ENCODE peak calls at places on chromosomes 13 and 19, in eight cellular contexts. X is stimulated activated CD8-positive, alpha-beta memory T cell treated with anti-CD3 and anti-CD28 coated beads, Interleukin-15, amount 100 ng/mL, for 1 hour; Y is mucosa of descending colon; H is fibroblast of pulmonary artery; O is stimulated activated CD4-positive, alpha-beta T cell treated with anti-CD3 and anti-CD28 coated beads, Interleukin-15, amount 100 ng/mL, for 1 hour; C is brain microvascular endothelial cell; N is SW 1271; M is HCEC 1CT. B is an unnamed sample.

GRCh38 chr19:49338691-49339363 is 3.6 kb downstream of the CD37 start:
- DNase-seq in X (no peak), Y (peak), H (peak), O (no peak), C (peak), N (no peak), M (no peak), B (no peak)

GRCh38 chr13:50724438-50724837 is 119.1 kb downstream of the DLEU7 start:
- DNase-seq in X (no peak), Y (no peak), H (no peak), O (no peak), C (no peak), N (no peak), M (no peak), B (no peak)

GRCh38 chr13:27014406-27015359 is 156.9 kb downstream of the USP12 start:
- DNase-seq in X (no peak), Y (no peak), H (no peak), O (no peak), C (no peak), N (no peak), M (no peak), B (no peak)

GRCh38 chr19:35165200-35166058 is 10.9 kb downstream of the FXYD5 start:
- DNase-seq in X (no peak), Y (no peak), H (no peak), O (no peak), C (no peak), N (no peak), M (no peak), B (no peak)

GRCh38 chr13:110485604-110486003 is 75.9 kb downstream of the RAB20 start:
- DNase-seq in X (no peak), Y (no peak), H (no peak), O (no peak), C (no peak), N (no peak), M (no peak), B (no peak)

GRCh38 chr19:2016041-2016807 is 710 bp upstream of the BTBD2 start:
- DNase-seq in X (no peak), Y (peak), H (peak), O (no peak), C (peak), N (peak), M (peak), B (peak)

GRCh38 chr13:66927562-66927961 is 302.6 kb downstream of the PCDH9 start:
- DNase-seq in X (no peak), Y (no peak), H (no peak), O (no peak), C (no peak), N (no peak), M (no peak), B (no peak)

GRCh38 chr13:93304134-93304533 is 77.5 kb downstream of the GPC6 start:
- DNase-seq in X (no peak), Y (no peak), H (no peak), O (no peak), C (no peak), N (no peak), M (no peak), B (no peak)

GRCh38 chr13:79528356-79528755 is 47.4 kb downstream of the NDFIP2 start:
- DNase-seq in X (no peak), Y (no peak), H (no peak), O (no peak), C (no peak), N (no peak), M (peak), B (no peak)

GRCh38 chr19:44767295-44768180 is 10.2 kb upstream of the CBLC start:
- DNase-seq in X (no peak), Y (no peak), H (no peak), O (no peak), C (no peak), N (no peak), M (no peak), B (no peak)

GRCh38 chr19:42301646-42302204 is at the start of gene PRR19:
- DNase-seq in X (no peak), Y (no peak), H (no peak), O (no peak), C (no peak), N (no peak), M (no peak), B (no peak)

GRCh38 chr19:17337675-17338439 is 504 bp downstream of the GTPBP3 start:
- DNase-seq in X (no peak), Y (peak), H (no peak), O (no peak), C (no peak), N (no peak), M (no peak), B (no peak)

GRCh38 chr19:15038304-15038703 is 11.0 kb upstream of the CASP14 start:
- DNase-seq in X (no peak), Y (no peak), H (no peak), O (no peak), C (no peak), N (no peak), M (no peak), B (no peak)

GRCh38 chr13:114324334-114324733 is 10.0 kb downstream of the CHAMP1 start:
- DNase-seq in X (no peak), Y (no peak), H (no peak), O (no peak), C (no peak), N (no peak), M (no peak), B (no peak)

GRCh38 chr19:28920269-28921066 is 292.5 kb downstream of the UQCRFS1 start:
- DNase-seq in X (no peak), Y (no peak), H (no peak), O (no peak), C (no peak), N (no peak), M (peak), B (no peak)

GRCh38 chr13:47632311-47632710 is 368.8 kb downstream of the SUCLA2 start:
- DNase-seq in X (no peak), Y (no peak), H (no peak), O (no peak), C (no peak), N (no peak), M (no peak), B (no peak)

GRCh38 chr13:99415851-99416331 is 85.4 kb upstream of the TM9SF2 start:
- DNase-seq in X (no peak), Y (no peak), H (no peak), O (peak), C (no peak), N (no peak), M (no peak), B (no peak)

GRCh38 chr19:48501961-48502719 is 9.5 kb downstream of the LMTK3 start:
- DNase-seq in X (no peak), Y (peak), H (peak), O (peak), C (no peak), N (no peak), M (peak), B (peak)

GRCh38 chr19:13031917-13032623 is 36.8 kb downstream of the NFIX start:
- DNase-seq in X (no peak), Y (no peak), H (no peak), O (no peak), C (no peak), N (no peak), M (peak), B (peak)

GRCh38 chr19:45251452-45252354 is 632 bp downstream of the MARK4 start:
- DNase-seq in X (no peak), Y (no peak), H (no peak), O (no peak), C (no peak), N (no peak), M (no peak), B (no peak)

GRCh38 chr13:27339299-27339698 is 68.7 kb downstream of the RASL11A start:
- DNase-seq in X (no peak), Y (no peak), H (peak), O (no peak), C (peak), N (peak), M (peak), B (no peak)

GRCh38 chr13:60463787-60464186 is 66.8 kb downstream of the TDRD3 start:
- DNase-seq in X (no peak), Y (no peak), H (no peak), O (no peak), C (no peak), N (no peak), M (no peak), B (no peak)

GRCh38 chr19:19537321-19538048 is 580 bp upstream of the CILP2 start:
- DNase-seq in X (no peak), Y (no peak), H (no peak), O (no peak), C (no peak), N (no peak), M (no peak), B (no peak)

GRCh38 chr13:73481265-73481664 is 422.5 kb downstream of the KLF5 start:
- DNase-seq in X (no peak), Y (no peak), H (no peak), O (no peak), C (no peak), N (no peak), M (no peak), B (no peak)

B was measured in NCI-H510A.